ENCODE peak calls at places on chromosomes 16 and 17, in four cellular contexts. O, D, C and P are unnamed samples.

GRCh38 chr17:46979023-46979870 is at the start of gene RPRML:
- DNase-seq in O (peak), D (peak), C (no peak), P (peak)

GRCh38 chr17:37301288-37301687 is 74.5 kb upstream of the C17orf78 start:
- DNase-seq in C (no peak), D (peak), O (peak), P (peak)

GRCh38 chr17:20926532-20926931 is 116.3 kb downstream of the USP22 start:
- DNase-seq in D (no peak), O (no peak), C (no peak), P (no peak)

GRCh38 chr16:12802661-12803060 is 1.0 kb downstream of the CPPED1 start:
- DNase-seq in O (no peak), C (no peak), D (peak), P (no peak)

GRCh38 chr16:79997257-79997656 is 396.7 kb upstream of the MAF start:
- DNase-seq in O (peak), C (peak), D (peak), P (no peak)

GRCh38 chr17:19258371-19258770 is 21.2 kb downstream of the EPN2 start:
- DNase-seq in C (no peak), O (no peak), D (no peak), P (no peak)

GRCh38 chr17:19986941-19987714 is 9.5 kb upstream of the AKAP10 start:
- DNase-seq in C (no peak), D (peak), O (no peak), P (no peak)

GRCh38 chr17:56185905-56186783 is 32.9 kb downstream of the ANKFN1 start:
- DNase-seq in C (no peak), D (no peak), O (no peak), P (no peak)

GRCh38 chr17:56629450-56630187 is 36.1 kb downstream of the NOG start:
- DNase-seq in C (peak), D (peak), O (peak), P (peak)

GRCh38 chr17:64202683-64203430 is 60.2 kb downstream of the TEX2 start:
- DNase-seq in O (no peak), D (peak), C (peak), P (no peak)

GRCh38 chr16:57651344-57652333 is 16.5 kb upstream of the ADGRG3 start:
- DNase-seq in D (no peak), C (no peak), O (no peak), P (no peak)

GRCh38 chr17:19546289-19547065 is 12.8 kb downstream of the SLC47A1 start:
- DNase-seq in O (no peak), C (no peak), D (no peak), P (no peak)

GRCh38 chr17:13728751-13729150 is 127.0 kb upstream of the HS3ST3A1 start:
- DNase-seq in C (no peak), O (no peak), D (no peak), P (no peak)

GRCh38 chr17:58956997-58957724 is 149.5 kb downstream of the TRIM37 start:
- DNase-seq in C (peak), D (no peak), O (no peak), P (peak)

GRCh38 chr16:86854895-86855294 is 276.5 kb downstream of the FOXL1 start:
- DNase-seq in O (no peak), C (no peak), D (no peak), P (peak)

GRCh38 chr16:14028207-14028606 is 42.9 kb upstream of the MRTFB start:
- DNase-seq in D (no peak), O (no peak), C (no peak), P (no peak)

GRCh38 chr17:80656590-80656989 is 112.0 kb downstream of the RPTOR start:
- DNase-seq in D (no peak), O (no peak), C (no peak), P (no peak)

GRCh38 chr17:31250229-31250628 is 46.8 kb downstream of the OMG start:
- DNase-seq in O (no peak), D (no peak), C (no peak), P (no peak)

GRCh38 chr16:47854737-47855136 is 301.1 kb downstream of the ABCC12 start:
- DNase-seq in O (no peak), C (no peak), D (no peak), P (no peak)

GRCh38 chr16:5428932-5429331 is 331.3 kb upstream of the EEF2KMT start:
- DNase-seq in C (peak), D (no peak), O (peak), P (no peak)

GRCh38 chr16:72995151-72995881 is 52.6 kb downstream of the ZFHX3 start:
- DNase-seq in C (no peak), O (peak), D (peak), P (peak)

GRCh38 chr16:84423416-84423837 is 55.1 kb downstream of the ATP2C2 start:
- DNase-seq in C (peak), O (no peak), D (peak), P (peak)

DNA sequence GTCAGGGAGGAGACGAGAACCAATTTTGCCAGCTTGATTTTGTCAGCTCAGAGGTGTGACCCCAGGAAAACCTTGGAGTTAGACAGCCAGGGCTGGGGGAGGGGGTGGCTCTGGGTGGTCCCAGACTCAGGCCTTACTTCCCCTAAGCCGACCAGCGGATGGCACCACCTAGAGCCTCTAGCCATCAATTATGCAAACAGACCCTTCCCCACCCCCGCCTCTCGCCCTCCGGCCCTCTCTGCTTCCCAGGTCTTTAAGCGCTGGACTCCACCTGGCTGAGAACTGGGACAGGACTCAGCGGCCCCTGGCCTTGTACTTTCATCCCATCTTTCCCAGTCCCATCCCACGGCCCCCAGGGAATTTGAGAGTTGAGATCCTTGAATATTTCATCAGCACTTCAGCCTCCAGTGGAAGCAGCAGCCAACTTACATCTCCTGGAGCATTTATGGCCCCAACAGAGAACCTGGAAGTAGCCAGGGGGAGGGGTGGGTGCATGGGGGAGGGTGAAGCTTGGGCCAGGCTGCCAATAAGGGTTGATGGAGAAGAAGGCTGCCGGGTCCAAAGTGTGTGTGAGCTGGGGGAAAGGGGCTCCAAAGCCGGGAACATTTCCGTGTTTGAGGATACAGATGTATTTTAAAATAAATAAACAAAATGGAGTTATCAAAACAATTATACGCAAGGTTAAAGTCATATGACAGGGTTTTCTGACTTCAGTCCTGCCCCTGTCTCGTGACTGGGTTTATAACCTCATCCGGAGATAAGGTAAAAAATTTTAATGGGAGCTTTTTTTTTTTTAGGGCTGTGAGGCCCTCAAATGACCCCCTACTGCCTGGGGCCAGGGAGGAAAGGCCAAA is 7.5 kb upstream of the JUP start:
- DNase-seq in O (peak), C (peak), D (peak), P (no peak)
- TF ChIP-seq USF2 in O (no peak), C (no peak), D (no peak), P (no peak)

GRCh38 chr16:70694088-70694487 is 8.2 kb upstream of the MTSS2 start:
- DNase-seq in O (no peak), C (no peak), D (no peak), P (peak)
- TF ChIP-seq PHF8 in O (no peak), C (no peak), D (no peak), P (no peak)

GRCh38 chr16:89043636-89044393 is 49.8 kb upstream of the ACSF3 start:
- DNase-seq in C (no peak), O (no peak), D (no peak), P (no peak)

GRCh38 chr16:89040391-89040790 is 53.3 kb upstream of the ACSF3 start:
- DNase-seq in C (no peak), D (no peak), O (no peak), P (no peak)

GRCh38 chr16:89042711-89043551 is 50.7 kb upstream of the ACSF3 start:
- DNase-seq in D (no peak), C (no peak), O (no peak), P (no peak)

GRCh38 chr16:89040861-89041570 is 52.6 kb upstream of the ACSF3 start:
- DNase-seq in D (no peak), O (no peak), C (no peak), P (no peak)

DNA sequence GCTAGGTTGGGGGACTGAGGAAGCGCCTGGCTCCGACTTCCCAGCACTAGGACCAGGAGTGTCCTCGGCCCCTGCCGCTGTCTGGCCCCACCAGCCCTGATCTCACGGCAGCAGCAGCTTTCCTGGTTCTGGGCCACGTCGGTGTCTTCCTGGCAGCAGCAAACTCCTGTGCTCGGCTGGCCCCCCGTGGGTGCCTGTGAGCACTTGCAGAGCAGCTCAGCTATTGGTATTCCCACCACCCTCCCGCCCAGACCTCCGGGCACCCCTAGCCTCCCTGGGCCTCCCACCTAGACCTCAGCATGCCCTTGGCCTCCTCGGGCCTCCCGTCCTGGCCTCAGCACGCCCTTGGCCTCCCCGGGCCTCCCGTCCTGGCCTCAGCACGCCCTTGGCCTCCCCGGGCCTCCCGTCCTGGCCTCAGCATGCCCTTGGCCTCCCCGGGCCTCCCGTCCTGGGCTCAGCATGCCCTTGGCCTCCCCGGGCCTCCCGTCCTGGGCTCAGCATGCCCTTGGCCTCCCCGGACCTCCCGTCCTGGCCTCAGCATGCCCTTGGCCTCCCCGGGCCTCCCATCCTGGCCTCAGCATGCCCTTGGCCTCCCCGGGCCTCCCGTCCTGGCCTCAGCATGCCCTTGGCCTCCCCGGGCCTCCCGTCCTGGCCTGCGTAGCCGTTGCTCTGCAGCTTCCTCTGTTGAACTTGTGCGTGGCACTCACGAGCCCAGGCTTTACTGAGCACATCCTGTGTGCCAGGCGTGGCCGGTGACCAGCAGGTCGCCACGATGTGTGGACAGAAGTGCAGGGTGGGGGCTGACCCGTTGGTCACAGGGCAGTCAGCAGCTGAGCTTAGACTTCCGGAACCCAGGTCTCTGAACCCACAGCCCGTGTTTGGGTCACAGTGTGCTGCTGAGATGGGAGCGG is 51.8 kb upstream of the ACSF3 start:
- DNase-seq in C (no peak), D (no peak), O (no peak), P (no peak)
- TF ChIP-seq RAD21 in C (no peak), D (no peak), O (no peak), P (no peak)

GRCh38 chr17:77597421-77598240 is 360.9 kb upstream of the TNRC6C start:
- DNase-seq in O (no peak), D (no peak), C (no peak), P (no peak)
- TF ChIP-seq USF2 in O (no peak), D (no peak), C (no peak), P (no peak)